ENCODE peak calls at places on chromosomes 13 and 19, in ten cellular contexts. D is mesendoderm; O is prostate gland; N is activated CD4-positive, alpha-beta T cell treated with anti-CD3 and anti-CD28 coated beads, Interleukin-2, amount 50 U/mL, for 1 hour; X is astrocyte of the hippocampus; T is A549; U is NCI-H774; Q is nucleus accumbens; J is dermis microvascular lymphatic vessel endothelial cell; Y is HFFc6. P is an unnamed sample.

GRCh38 chr19:39814595-39814994 is 19.4 kb downstream of the DYRK1B start:
- DNase-seq in Y (no peak), T (no peak), D (no peak), X (no peak), O (no peak), U (no peak), J (no peak), Q (no peak), N (no peak), P (no peak)

GRCh38 chr19:2315818-2316353 is 7.9 kb upstream of the LINGO3 start:
- DNase-seq in J (peak), X (peak), D (peak), N (no peak), O (peak), U (no peak), T (peak), Q (peak), Y (peak), P (no peak)

GRCh38 chr19:6540918-6541689 is 10.3 kb downstream of the TNFSF9 start:
- DNase-seq in N (no peak), Q (no peak), T (no peak), U (no peak), Y (no peak), D (no peak), X (no peak), O (no peak), J (no peak), P (no peak)

GRCh38 chr19:6032827-6033226 is 54.9 kb upstream of the RANBP3 start:
- DNase-seq in T (no peak), Y (no peak), Q (no peak), U (no peak), N (no peak), J (no peak), D (no peak), X (no peak), O (no peak), P (no peak)

GRCh38 chr13:23201870-23202269 is 21.1 kb downstream of the SGCG start:
- DNase-seq in Y (no peak), D (no peak), N (no peak), U (no peak), O (no peak), X (no peak), J (no peak), Q (no peak), T (no peak), P (no peak)

GRCh38 chr13:99265162-99265822 is 7.1 kb upstream of the GPR18 start:
- DNase-seq in Y (no peak), X (no peak), U (no peak), D (no peak), N (no peak), Q (no peak), O (no peak), J (no peak), T (no peak), P (no peak)

GRCh38 chr13:91045351-91046034 is 302.0 kb upstream of the MIR17HG start:
- DNase-seq in U (no peak), J (no peak), X (peak), Q (no peak), N (no peak), Y (no peak), D (peak), T (peak), O (no peak), P (no peak)

GRCh38 chr13:28239374-28239773 is 101.0 kb downstream of the PAN3 start:
- DNase-seq in U (no peak), N (no peak), D (no peak), X (no peak), Q (no peak), O (no peak), Y (no peak), J (no peak), T (no peak), P (no peak)

GRCh38 chr13:26327905-26328304 is 74.0 kb downstream of the CDK8 start:
- DNase-seq in U (no peak), Y (no peak), J (no peak), O (no peak), T (no peak), Q (no peak), X (peak), N (no peak), D (no peak), P (peak)

GRCh38 chr13:19822673-19823072 is 39.9 kb upstream of the PSPC1 start:
- DNase-seq in D (no peak), U (no peak), O (no peak), N (no peak), X (no peak), Y (no peak), Q (no peak), J (no peak), T (no peak), P (no peak)

GRCh38 chr19:48660854-48661731 is 11.7 kb downstream of the NTN5 start:
- DNase-seq in Y (peak), N (peak), T (peak), X (peak), Q (peak), O (peak), J (peak), D (peak), U (peak), P (peak)

GRCh38 chr13:26280822-26281221 is 26.9 kb downstream of the CDK8 start:
- DNase-seq in J (peak), X (peak), Q (no peak), U (no peak), O (no peak), D (peak), T (no peak), N (no peak), Y (no peak), P (no peak)

GRCh38 chr19:32651729-32652140 is 23.2 kb downstream of the ANKRD27 start:
- DNase-seq in Q (peak), Y (no peak), X (peak), N (no peak), U (no peak), T (peak), J (no peak), O (no peak), D (peak), P (no peak)

GRCh38 chr13:39095500-39095899 is 57.2 kb downstream of the NHLRC3 start:
- DNase-seq in D (no peak), O (no peak), T (no peak), U (no peak), X (no peak), N (no peak), J (no peak), Y (no peak), Q (no peak), P (no peak)

GRCh38 chr19:19406878-19407639 is 1.6 kb downstream of the GATAD2A start:
- DNase-seq in J (peak), D (no peak), U (no peak), O (peak), Q (peak), Y (peak), X (peak), N (peak), T (peak), P (peak)

GRCh38 chr19:18940791-18941627 is at the start of gene HOMER3:
- DNase-seq in U (peak), J (peak), Q (peak), N (peak), D (peak), Y (peak), T (peak), X (peak), O (peak), P (peak)

GRCh38 chr19:49557641-49558325 is 22.6 kb downstream of the NOSIP start:
- DNase-seq in X (no peak), U (no peak), J (no peak), Y (no peak), Q (no peak), T (no peak), O (no peak), D (no peak), N (no peak), P (no peak)

GRCh38 chr19:33199441-33200265 is 5.5 kb downstream of the LRP3 start:
- DNase-seq in N (no peak), O (no peak), J (no peak), T (no peak), D (peak), Y (no peak), U (no peak), Q (no peak), X (peak), P (no peak)

GRCh38 chr19:40348961-40349507 is 539 bp downstream of the PLD3 start:
- DNase-seq in Y (no peak), U (peak), X (peak), J (peak), Q (no peak), T (peak), N (no peak), O (no peak), D (peak), P (peak)

GRCh38 chr13:27362064-27362751 is 62.2 kb upstream of the GTF3A start:
- DNase-seq in Q (peak), Y (peak), D (peak), X (peak), O (peak), N (peak), J (peak), U (peak), T (peak), P (peak)

GRCh38 chr19:49371184-49371583 is 7.5 kb downstream of the DKKL1 start:
- DNase-seq in U (no peak), Q (no peak), X (no peak), Y (no peak), D (no peak), N (no peak), T (no peak), O (no peak), J (no peak), P (no peak)

GRCh38 chr13:51478418-51479198 is 25.8 kb upstream of the INTS6 start:
- DNase-seq in Q (no peak), O (no peak), J (no peak), T (no peak), D (no peak), U (no peak), Y (no peak), X (no peak), N (no peak), P (no peak)

GRCh38 chr13:111485491-111486250 is 165.2 kb downstream of the TEX29 start:
- DNase-seq in N (no peak), O (no peak), J (no peak), Y (no peak), D (no peak), X (no peak), T (no peak), Q (peak), U (no peak), P (no peak)

GRCh38 chr13:102261809-102262208 is 140.0 kb downstream of the FGF14 start:
- DNase-seq in Q (no peak), X (no peak), D (no peak), U (no peak), O (no peak), N (no peak), J (no peak), Y (no peak), T (no peak), P (no peak)

GRCh38 chr13:48160879-48161278 is 66.0 kb upstream of the MED4 start:
- DNase-seq in Q (no peak), N (no peak), U (no peak), Y (no peak), D (no peak), T (peak), O (no peak), X (peak), J (peak), P (peak)

GRCh38 chr13:33918199-33918932 is 100.4 kb downstream of the RFC3 start:
- DNase-seq in X (peak), D (no peak), U (no peak), J (peak), T (peak), O (no peak), Q (no peak), N (no peak), Y (peak), P (no peak)

GRCh38 chr13:46489586-46490023 is 63.4 kb upstream of the LRCH1 start:
- DNase-seq in U (no peak), O (no peak), D (no peak), N (no peak), J (no peak), Q (no peak), T (no peak), X (peak), Y (peak), P (no peak)

GRCh38 chr13:82847595-82847994 is 1034.7 kb downstream of the SLITRK1 start:
- DNase-seq in O (no peak), Y (no peak), J (no peak), Q (no peak), U (no peak), N (no peak), T (no peak), X (no peak), D (peak), P (no peak)

GRCh38 chr19:14048439-14049153 is 13.3 kb downstream of the PALM3 start:
- DNase-seq in X (peak), D (peak), Q (no peak), J (peak), U (no peak), N (peak), O (no peak), T (peak), Y (peak), P (peak)

GRCh38 chr19:48928164-48929005 is 5.1 kb upstream of the DHDH start:
- DNase-seq in Q (no peak), Y (peak), N (no peak), D (no peak), T (no peak), X (peak), J (no peak), O (peak), U (no peak), P (no peak)

GRCh38 chr13:114061047-114061446 is 71.4 kb downstream of the RASA3 start:
- DNase-seq in J (no peak), Q (no peak), D (no peak), O (no peak), X (no peak), U (no peak), T (no peak), Y (no peak), N (no peak), P (no peak)

GRCh38 chr19:57566396-57567256 is 7.0 kb upstream of the ZNF550 start:
- DNase-seq in X (peak), O (no peak), U (no peak), T (peak), Q (no peak), Y (no peak), J (peak), N (no peak), D (peak), P (no peak)

GRCh38 chr13:66341978-66342377 is 888.2 kb downstream of the PCDH9 start:
- DNase-seq in O (no peak), N (no peak), U (no peak), T (no peak), D (no peak), X (no peak), Q (no peak), Y (no peak), J (no peak), P (no peak)

GRCh38 chr19:18290250-18291018 is 9.0 kb upstream of the JUND start:
- DNase-seq in J (no peak), T (no peak), N (peak), Q (no peak), O (no peak), U (no peak), Y (no peak), X (no peak), D (no peak), P (no peak)

GRCh38 chr19:1102407-1103106 is 1.2 kb upstream of the GPX4 start:
- DNase-seq in N (no peak), O (peak), D (peak), U (no peak), Y (peak), X (peak), T (peak), J (peak), Q (no peak), P (peak)

P was measured in LoVo.